ENCODE peak calls at places on chromosomes 12 and 14, in nine cellular contexts. G is CD4-positive, alpha-beta T cell; B is breast epithelium; W is RWPE1; N is GM13977; A is BJ; I is AG09309; V is cardiac fibroblast; J is brain microvascular endothelial cell. Y is an unnamed sample.
A peak's percentile ranks its signal among the peaks of the same experiment; 100 is the strongest.

GRCh38 chr12:94150483-94151225 is 2.3 kb downstream of the PLXNC1 start:
- DNase-seq in N (peak; percentile 62), I (no peak), B (no peak), W (no peak), J (no peak), G (peak; percentile 46), V (no peak), A (no peak), Y (no peak)

GRCh38 chr14:89308232-89308959 is 108.6 kb downstream of the FOXN3 start:
- DNase-seq in W (no peak), J (no peak), G (no peak), N (peak; percentile 46), B (no peak), I (no peak), A (no peak), V (peak; percentile 32), Y (no peak)

GRCh38 chr12:130562711-130563110 is 153.4 kb downstream of the RIMBP2 start:
- DNase-seq in W (no peak), G (no peak), B (no peak), N (no peak), A (no peak), I (no peak), V (no peak), J (no peak), Y (no peak)

GRCh38 chr14:91417983-91418386 is 365 bp upstream of the CCDC88C start:
- DNase-seq in J (no peak), W (peak; percentile 57), V (no peak), G (peak; percentile 69), N (no peak), A (no peak), I (no peak), B (no peak), Y (no peak)

GRCh38 chr14:72947366-72948160 is 21.3 kb downstream of the DCAF4 start:
- DNase-seq in B (no peak), I (no peak), A (no peak), J (no peak), G (no peak), V (no peak), W (no peak), N (no peak), Y (no peak)

GRCh38 chr14:89215166-89215940 is 201.7 kb downstream of the FOXN3 start:
- DNase-seq in W (no peak), A (no peak), G (no peak), J (no peak), V (no peak), I (no peak), B (no peak), N (no peak), Y (no peak)

GRCh38 chr14:90625445-90625844 is 190.8 kb downstream of the TTC7B start:
- DNase-seq in I (no peak), W (no peak), B (no peak), V (no peak), A (no peak), G (no peak), J (no peak), N (no peak), Y (no peak)

GRCh38 chr12:124532947-124533346 is 34.5 kb downstream of the NCOR2 start:
- DNase-seq in J (no peak), V (no peak), A (no peak), N (no peak), I (no peak), G (no peak), B (no peak), W (no peak), Y (no peak)

GRCh38 chr12:6963016-6963731 is 7.3 kb downstream of the PHB2 start:
- DNase-seq in V (no peak), A (no peak), N (no peak), G (no peak), I (no peak), J (no peak), W (peak; percentile 88), B (peak; percentile 96), Y (no peak)

GRCh38 chr14:31001339-31001658 is 24.1 kb upstream of the AP4S1 start:
- DNase-seq in J (no peak), I (no peak), B (no peak), G (no peak), N (no peak), W (no peak), A (no peak), V (no peak), Y (no peak)

GRCh38 chr14:24144451-24144850 is 2.0 kb downstream of the PSME2 start:
- DNase-seq in G (no peak), N (no peak), J (no peak), W (no peak), A (no peak), V (no peak), B (no peak), I (no peak), Y (no peak)

GRCh38 chr14:24139272-24139934 is 2.0 kb downstream of the EMC9 start:
- DNase-seq in G (no peak), J (no peak), A (no peak), V (no peak), B (no peak), W (no peak), N (no peak), I (no peak), Y (no peak)

GRCh38 chr14:24138396-24139271 is 2.6 kb downstream of the PSME1 start:
- DNase-seq in I (no peak), B (no peak), A (no peak), V (no peak), J (no peak), N (no peak), G (no peak), W (no peak), Y (no peak)

GRCh38 chr14:24143511-24143910 is 2.1 kb upstream of the EMC9 start:
- DNase-seq in V (peak; percentile 86), J (peak; percentile 68), N (no peak), I (no peak), W (no peak), A (no peak), G (no peak), B (no peak), Y (no peak)

GRCh38 chr14:24141030-24141880 is at the start of gene EMC9:
- DNase-seq in G (peak; percentile 99), B (peak; percentile 100), V (peak; percentile 99), I (peak; percentile 95), W (peak; percentile 98), A (peak; percentile 96), N (peak; percentile 97), J (peak; percentile 100), Y (peak; percentile 96)
- TF ChIP-seq CTCF in G (no peak), B (peak; percentile 62), V (peak; percentile 55), I (peak; percentile 43), W (no peak), A (peak; percentile 56), N (no peak), J (peak; percentile 65), Y (peak; percentile 33)

DNA sequence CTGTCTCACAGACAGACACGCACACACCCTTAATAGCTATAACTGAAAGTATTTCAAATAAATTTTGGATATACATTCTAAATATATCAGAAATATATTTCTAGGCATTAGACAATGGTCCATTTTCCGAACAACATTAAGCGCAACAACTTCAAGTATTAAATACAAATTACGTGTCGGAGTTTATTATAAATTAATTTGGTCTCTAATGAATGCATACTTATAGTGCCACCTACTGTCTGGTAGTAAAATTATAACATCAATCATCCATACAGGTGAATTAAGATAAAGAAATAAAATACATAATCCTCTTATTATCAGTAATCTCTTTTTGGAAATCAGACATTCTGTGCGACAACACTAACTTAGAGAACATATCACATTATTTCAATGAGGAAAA is 27.2 kb upstream of the CMAS start:
- DNase-seq in A (no peak), W (peak; percentile 3), G (no peak), I (no peak), N (no peak), J (no peak), V (peak; percentile 35), B (no peak), Y (no peak)
- TF ChIP-seq CTCF in A (peak; percentile 26), W (peak; percentile 37), G (peak; percentile 78), I (peak; percentile 30), N (peak; percentile 23), J (peak; percentile 12), V (peak; percentile 35), B (no peak), Y (peak; percentile 29)

DNA sequence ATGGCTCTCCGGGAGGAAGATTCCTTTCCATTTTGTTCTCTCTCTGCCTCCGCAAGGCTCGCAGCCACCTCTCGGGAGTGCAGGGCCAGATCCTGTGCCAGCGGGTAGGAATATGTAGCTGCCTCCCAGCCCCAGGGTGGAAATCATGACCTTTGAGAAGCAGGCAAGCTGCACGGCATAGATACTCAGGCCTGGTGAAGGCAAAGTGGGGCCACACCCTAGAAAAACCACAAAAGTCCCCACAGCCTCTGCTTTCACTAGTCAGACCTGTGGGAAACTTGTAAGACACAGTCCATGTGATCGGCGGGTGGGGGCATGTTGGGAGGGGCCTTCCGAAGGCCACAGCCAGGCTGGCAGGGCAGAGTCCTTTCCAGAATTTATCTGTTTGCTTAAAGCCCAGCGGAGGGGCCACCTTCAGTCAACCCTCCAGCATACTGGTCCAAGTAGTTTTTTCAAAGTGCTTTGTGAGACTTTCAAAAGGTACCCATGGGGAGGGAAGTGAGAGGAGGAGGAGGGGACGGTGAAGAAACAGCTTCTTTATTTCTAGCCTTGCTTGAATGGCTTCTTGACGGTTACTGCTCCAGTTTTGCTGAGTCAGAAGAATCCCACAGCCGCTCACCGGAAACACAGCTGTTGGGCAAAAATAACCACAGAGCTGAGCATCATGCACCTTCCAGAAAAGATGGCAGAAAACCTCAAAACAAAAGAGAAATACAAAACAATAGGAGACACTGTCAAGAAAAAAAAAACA is at the start of gene MAP1LC3B2:
- DNase-seq in A (no peak), G (peak; percentile 70), N (peak; percentile 81), I (no peak), B (no peak), V (peak; percentile 86), W (peak; percentile 79), J (peak; percentile 65), Y (peak; percentile 43)
- TF ChIP-seq CTCF in A (no peak), G (no peak), N (no peak), I (no peak), B (no peak), V (no peak), W (no peak), J (no peak), Y (no peak)

GRCh38 chr14:80077262-80077661 is 134.0 kb downstream of the DIO2 start:
- DNase-seq in A (peak; percentile 44), J (peak; percentile 12), G (no peak), N (no peak), I (peak; percentile 17), B (no peak), V (peak; percentile 12), W (no peak), Y (no peak)
- TF ChIP-seq CTCF in A (no peak), J (no peak), G (no peak), N (no peak), I (no peak), B (no peak), V (no peak), W (no peak), Y (no peak)